ENCODE peak calls at places on chromosomes 6 and 20, in five cellular contexts. Y is naive thymus-derived CD4-positive, alpha-beta T cell; M is epithelial cell of esophagus; T is dermis blood vessel endothelial cell; Z is skeletal muscle cell. W is an unnamed sample.

GRCh38 chr6:130928993-130929678 is 101.9 kb downstream of the SMLR1 start:
- DNase-seq in Y (no peak), M (no peak), T (peak), Z (peak), W (no peak)

GRCh38 chr6:38708483-38708882 is 5.5 kb upstream of the GLO1 start:
- DNase-seq in Y (no peak), M (peak), T (peak), Z (no peak), W (no peak)

GRCh38 chr6:105835373-105835772 is 250.8 kb upstream of the PRDM1 start:
- DNase-seq in Y (no peak), M (peak), T (peak), Z (no peak), W (no peak)

GRCh38 chr20:61762886-61763739 is 302.6 kb downstream of the TAF4 start:
- DNase-seq in Y (no peak), M (no peak), T (no peak), Z (no peak), W (no peak)

GRCh38 chr6:54835176-54835575 is 11.4 kb upstream of the FAM83B start:
- DNase-seq in Y (no peak), M (no peak), T (no peak), Z (no peak), W (no peak)

GRCh38 chr20:53856675-53857295 is 213.6 kb downstream of the BCAS1 start:
- DNase-seq in Y (no peak), M (no peak), T (no peak), Z (no peak), W (no peak)

GRCh38 chr6:63510786-63511185 is 61.5 kb upstream of the LOC128125822 start:
- DNase-seq in Y (no peak), M (no peak), T (no peak), Z (no peak), W (no peak)

GRCh38 chr20:48716086-48716485 is 111.7 kb downstream of the PREX1 start:
- DNase-seq in Y (no peak), M (no peak), T (no peak), Z (no peak), W (no peak)

GRCh38 chr6:158962371-158962770 is 37.6 kb downstream of the RSPH3 start:
- DNase-seq in Y (no peak), M (no peak), T (no peak), Z (no peak), W (no peak)